ENCODE peak calls at places on chromosomes 4 and X, in six cellular contexts. H is mammary epithelial cell; E is Peyer's patch; P is IMR-90; B is CD4-positive, alpha-beta T cell; F is neural crest cell. N is an unnamed sample.

GRCh38 chr4:125522588-125522987 is 207.8 kb downstream of the FAT4 start:
- DNase-seq in F (no peak), B (no peak), H (no peak), P (no peak), E (no peak), N (no peak)

GRCh38 chrX:68894513-68895338 is 65.9 kb downstream of the EFNB1 start:
- DNase-seq in E (no peak), B (peak; percentile 34), P (peak; percentile 18), F (no peak), H (peak; percentile 33), N (no peak)

GRCh38 chr4:38145033-38145673 is 185.0 kb downstream of the PTTG2 start:
- DNase-seq in P (no peak), F (no peak), H (no peak), E (no peak), B (no peak), N (no peak)

GRCh38 chr4:76993787-76994641 is 44.5 kb downstream of the SEPTIN11 start:
- DNase-seq in E (peak; percentile 60), P (no peak), H (no peak), B (no peak), F (no peak), N (no peak)

GRCh38 chr4:82833696-82834313 is 35.2 kb upstream of the SCD5 start:
- DNase-seq in H (peak; percentile 69), E (no peak), F (no peak), P (peak; percentile 94), B (no peak), N (no peak)

GRCh38 chrX:70254063-70254400 is 6.0 kb downstream of the P2RY4 start:
- DNase-seq in P (no peak), E (no peak), B (no peak), F (no peak), H (no peak), N (no peak)

GRCh38 chr4:114015444-114015899 is 36.0 kb upstream of the ARSJ start:
- DNase-seq in F (no peak), H (peak; percentile 99), P (peak; percentile 99), E (no peak), B (no peak), N (no peak)

GRCh38 chr4:77047037-77047436 is 28.8 kb downstream of the CCNI start:
- DNase-seq in F (no peak), E (no peak), P (peak; percentile 44), B (no peak), H (no peak), N (no peak)

GRCh38 chr4:1416051-1416947 is 10.1 kb upstream of the NKX1-1 start:
- DNase-seq in P (no peak), E (no peak), B (no peak), H (no peak), F (no peak), N (peak; percentile 17)

DNA sequence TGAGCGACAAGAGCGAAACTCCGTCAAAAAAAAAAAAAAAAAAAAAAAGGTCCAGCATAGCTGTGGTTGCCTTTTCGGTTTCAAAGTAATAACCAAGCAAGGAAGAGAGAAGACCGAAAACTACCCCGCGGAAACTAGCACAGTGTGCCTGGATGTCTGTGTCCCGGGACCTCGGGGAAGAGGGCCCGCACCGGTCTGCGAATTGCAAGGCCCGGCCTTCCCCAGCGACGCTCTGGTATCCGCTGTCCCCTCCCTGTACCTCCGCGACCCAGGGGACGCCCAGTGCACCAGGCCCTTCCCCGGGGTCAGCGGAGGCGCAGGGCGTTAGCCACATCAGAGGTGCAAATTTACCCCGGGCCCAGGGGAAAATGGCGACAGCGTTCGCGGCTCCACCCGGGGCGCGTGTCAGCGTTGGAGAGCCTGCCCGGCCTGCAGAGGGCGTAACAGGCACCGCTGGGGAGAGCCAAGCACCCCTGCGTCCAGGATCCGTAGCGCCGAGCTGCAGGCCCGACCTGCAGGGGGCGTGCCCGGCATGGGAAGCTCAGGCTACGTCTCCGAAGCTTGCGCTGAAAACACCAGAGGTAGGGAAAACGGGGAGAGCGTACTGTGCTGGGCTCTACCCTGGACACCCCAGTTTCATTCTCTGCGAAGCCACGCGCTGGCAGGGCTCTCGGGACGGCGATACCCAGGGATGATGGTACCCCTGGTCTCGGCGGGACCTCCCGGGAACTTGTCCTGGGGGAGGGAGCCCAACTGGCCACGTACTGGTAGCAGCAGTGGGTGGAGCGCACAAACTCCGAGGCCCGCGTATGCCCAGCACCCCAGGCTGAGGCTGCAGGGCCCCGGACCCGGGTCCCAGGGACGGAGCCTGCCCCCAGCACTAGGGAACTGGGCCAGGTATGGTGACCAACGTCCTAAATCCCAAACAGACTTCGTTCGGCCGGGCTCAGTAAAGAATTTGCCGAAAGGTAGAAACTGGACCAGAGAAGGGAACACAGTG is 16.2 kb downstream of the NKX6-1 start:
- DNase-seq in B (no peak), F (no peak), H (peak; percentile 33), P (no peak), E (no peak), N (no peak)
- TF ChIP-seq CTCF in B (no peak), F (peak; percentile 54), H (peak; percentile 53), P (peak; percentile 28), E (no peak), N (no peak)

DNA sequence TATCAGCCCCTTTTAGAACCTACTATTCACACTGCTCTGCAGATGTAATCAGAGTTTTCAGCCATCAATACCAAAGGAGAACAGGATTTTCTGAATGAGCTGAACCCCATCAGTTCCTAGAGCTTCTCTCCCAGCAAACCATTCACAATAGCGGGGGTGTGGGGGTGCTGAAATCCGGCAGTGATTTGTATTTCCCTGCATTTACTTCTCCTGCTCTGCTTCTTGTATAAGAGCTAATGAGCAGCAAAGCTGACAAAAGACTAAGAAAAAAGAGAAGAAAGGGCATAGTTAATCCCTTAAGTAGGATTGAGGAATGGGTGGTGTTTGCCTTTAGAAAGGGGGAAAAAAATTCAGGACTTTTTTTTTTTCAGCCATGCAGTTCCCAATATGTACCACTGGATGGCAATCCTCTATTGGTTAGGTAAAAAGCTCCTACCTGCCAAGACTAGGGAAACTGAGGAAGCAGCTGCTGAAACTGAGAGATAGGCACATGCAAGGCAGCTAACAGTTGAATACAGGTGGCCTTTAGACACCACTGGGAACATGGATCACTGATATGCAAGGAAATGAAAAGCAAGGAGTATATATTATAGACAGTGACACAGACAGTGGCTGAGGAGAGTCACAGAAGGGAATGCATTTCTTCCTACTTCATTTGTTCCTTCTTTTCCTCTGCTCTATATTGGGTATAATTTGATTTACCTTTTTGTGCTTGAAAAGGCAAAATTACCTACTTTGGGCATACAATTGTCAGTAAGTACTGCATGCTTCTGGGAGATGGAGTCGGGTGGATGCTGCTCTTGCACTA is 217.9 kb downstream of the HS6ST2 start:
- DNase-seq in H (no peak), P (no peak), B (no peak), F (no peak), E (no peak), N (no peak)
- TF ChIP-seq CTCF in H (peak; percentile 73), P (peak; percentile 36), B (no peak), F (peak; percentile 89), E (peak; percentile 3), N (peak; percentile 48)

GRCh38 chr4:54556081-54556480 is 101.7 kb upstream of the KIT start:
- DNase-seq in P (no peak), E (no peak), H (no peak), B (no peak), F (no peak), N (no peak)

GRCh38 chr4:54556587-54556986 is 101.2 kb upstream of the KIT start:
- DNase-seq in E (no peak), H (no peak), P (no peak), B (no peak), F (no peak), N (no peak)

GRCh38 chr4:54550415-54551171 is 107.2 kb upstream of the KIT start:
- DNase-seq in E (no peak), H (no peak), B (no peak), P (peak; percentile 40), F (no peak), N (no peak)

GRCh38 chr4:54554339-54554990 is 103.3 kb upstream of the KIT start:
- DNase-seq in P (no peak), H (no peak), E (no peak), B (no peak), F (no peak), N (no peak)

GRCh38 chr4:54553001-54553400 is 104.8 kb upstream of the KIT start:
- DNase-seq in E (no peak), H (no peak), B (no peak), F (no peak), P (peak; percentile 70), N (no peak)
- TF ChIP-seq CTCF in E (no peak), H (no peak), B (no peak), F (no peak), P (no peak), N (no peak)

GRCh38 chrX:125998432-125998831 is 167.7 kb downstream of the DCAF12L2 start:
- DNase-seq in H (peak; percentile 2), E (no peak), P (no peak), B (no peak), F (no peak), N (no peak)
- TF ChIP-seq CTCF in H (peak; percentile 55), E (no peak), P (peak; percentile 25), B (no peak), F (peak; percentile 73), N (peak; percentile 35)

DNA sequence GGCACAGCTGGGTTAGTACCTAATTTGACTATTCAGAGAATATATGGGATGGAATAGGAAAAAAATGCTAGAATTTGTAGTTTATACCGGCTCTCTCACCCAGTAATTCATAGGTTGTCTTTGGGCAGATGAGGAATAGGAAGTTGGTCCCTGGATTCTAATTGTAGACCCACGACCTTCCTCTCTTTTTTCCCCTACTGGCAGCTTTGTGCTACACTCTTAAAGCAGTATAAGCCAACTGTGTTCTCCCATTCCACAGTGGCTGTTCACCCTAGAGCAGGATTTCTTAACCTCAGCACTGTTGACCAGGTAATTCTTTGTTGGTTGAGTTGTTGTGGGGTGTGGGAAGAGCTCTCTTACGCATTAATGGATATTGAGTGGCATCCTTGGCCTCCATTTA is 92.9 kb downstream of the FNIP2 start:
- DNase-seq in E (no peak), H (no peak), B (no peak), F (no peak), P (no peak), N (no peak)
- TF ChIP-seq CTCF in E (no peak), H (no peak), B (no peak), F (no peak), P (no peak), N (no peak)

N was measured in D721Med.